ENCODE peak calls at places on chromosomes 12 and 14, in seven cellular contexts. One of them, this sample, is unnamed.

GRCh38 chr12:14275886-14276285 is 89.6 kb upstream of the ATF7IP start:
- DNase-seq in T-helper 1 cell: no peak
- DNase-seq in activated naive CD4-positive, alpha-beta T cell treated with anti-CD3 and anti-CD28 coated beads, Interleukin-2, amount 10 ng/mL, durations not matched to agents 7 days and 5 days: peak; percentile 27
- DNase-seq in PC-3: no peak
- DNase-seq in NCI-H510A: no peak
- DNase-seq in Right ventricle myocardium superior: no peak
- DNase-seq in NCI-H2171 treated with DMSO at 0.1 percent for 48 hours: no peak
- DNase-seq in this sample: no peak

GRCh38 chr12:1197264-1198018 is 206.4 kb downstream of the ERC1 start:
- DNase-seq in PC-3: peak; percentile 49
- DNase-seq in T-helper 1 cell: no peak
- DNase-seq in activated naive CD4-positive, alpha-beta T cell treated with anti-CD3 and anti-CD28 coated beads, Interleukin-2, amount 10 ng/mL, durations not matched to agents 7 days and 5 days: no peak
- DNase-seq in Right ventricle myocardium superior: no peak
- DNase-seq in NCI-H2171 treated with DMSO at 0.1 percent for 48 hours: no peak
- DNase-seq in NCI-H510A: no peak
- DNase-seq in this sample: no peak

GRCh38 chr12:45557020-45557419 is 172.5 kb upstream of the ARID2 start:
- DNase-seq in Right ventricle myocardium superior: no peak
- DNase-seq in NCI-H510A: no peak
- DNase-seq in PC-3: no peak
- DNase-seq in NCI-H2171 treated with DMSO at 0.1 percent for 48 hours: no peak
- DNase-seq in T-helper 1 cell: no peak
- DNase-seq in activated naive CD4-positive, alpha-beta T cell treated with anti-CD3 and anti-CD28 coated beads, Interleukin-2, amount 10 ng/mL, durations not matched to agents 7 days and 5 days: no peak
- DNase-seq in this sample: no peak

GRCh38 chr12:112419269-112420133 is 754 bp downstream of the PTPN11 start:
- DNase-seq in T-helper 1 cell: no peak
- DNase-seq in activated naive CD4-positive, alpha-beta T cell treated with anti-CD3 and anti-CD28 coated beads, Interleukin-2, amount 10 ng/mL, durations not matched to agents 7 days and 5 days: peak; percentile 73
- DNase-seq in Right ventricle myocardium superior: peak; percentile 78
- DNase-seq in NCI-H510A: no peak
- DNase-seq in NCI-H2171 treated with DMSO at 0.1 percent for 48 hours: no peak
- DNase-seq in PC-3: peak; percentile 79
- DNase-seq in this sample: peak; percentile 89

GRCh38 chr14:104116544-104117340 is 21.6 kb upstream of the KIF26A start:
- DNase-seq in activated naive CD4-positive, alpha-beta T cell treated with anti-CD3 and anti-CD28 coated beads, Interleukin-2, amount 10 ng/mL, durations not matched to agents 7 days and 5 days: peak; percentile 26
- DNase-seq in NCI-H510A: no peak
- DNase-seq in NCI-H2171 treated with DMSO at 0.1 percent for 48 hours: no peak
- DNase-seq in PC-3: peak; percentile 83
- DNase-seq in T-helper 1 cell: no peak
- DNase-seq in Right ventricle myocardium superior: peak; percentile 37
- DNase-seq in this sample: no peak

GRCh38 chr14:101956179-101956885 is 8.0 kb upstream of the DYNC1H1 start:
- DNase-seq in NCI-H510A: no peak
- DNase-seq in activated naive CD4-positive, alpha-beta T cell treated with anti-CD3 and anti-CD28 coated beads, Interleukin-2, amount 10 ng/mL, durations not matched to agents 7 days and 5 days: no peak
- DNase-seq in NCI-H2171 treated with DMSO at 0.1 percent for 48 hours: no peak
- DNase-seq in Right ventricle myocardium superior: no peak
- DNase-seq in T-helper 1 cell: no peak
- DNase-seq in PC-3: no peak
- DNase-seq in this sample: no peak

GRCh38 chr12:11793896-11794295 is 144.4 kb downstream of the ETV6 start:
- DNase-seq in NCI-H2171 treated with DMSO at 0.1 percent for 48 hours: no peak
- DNase-seq in T-helper 1 cell: no peak
- DNase-seq in activated naive CD4-positive, alpha-beta T cell treated with anti-CD3 and anti-CD28 coated beads, Interleukin-2, amount 10 ng/mL, durations not matched to agents 7 days and 5 days: no peak
- DNase-seq in NCI-H510A: no peak
- DNase-seq in Right ventricle myocardium superior: no peak
- DNase-seq in PC-3: no peak
- DNase-seq in this sample: no peak

GRCh38 chr14:71918955-71919354 is 13.3 kb upstream of the RGS6 start:
- DNase-seq in Right ventricle myocardium superior: no peak
- DNase-seq in NCI-H2171 treated with DMSO at 0.1 percent for 48 hours: no peak
- DNase-seq in PC-3: no peak
- DNase-seq in NCI-H510A: peak; percentile 64
- DNase-seq in activated naive CD4-positive, alpha-beta T cell treated with anti-CD3 and anti-CD28 coated beads, Interleukin-2, amount 10 ng/mL, durations not matched to agents 7 days and 5 days: no peak
- DNase-seq in T-helper 1 cell: no peak
- DNase-seq in this sample: no peak

GRCh38 chr12:58066296-58066695 is 124.9 kb downstream of the ATP23 start:
- DNase-seq in NCI-H2171 treated with DMSO at 0.1 percent for 48 hours: peak; percentile 35
- DNase-seq in NCI-H510A: no peak
- DNase-seq in activated naive CD4-positive, alpha-beta T cell treated with anti-CD3 and anti-CD28 coated beads, Interleukin-2, amount 10 ng/mL, durations not matched to agents 7 days and 5 days: no peak
- DNase-seq in T-helper 1 cell: no peak
- DNase-seq in Right ventricle myocardium superior: no peak
- DNase-seq in PC-3: peak; percentile 90
- DNase-seq in this sample: no peak

GRCh38 chr12:31588976-31589375 is 2.0 kb downstream of the DENND5B start:
- DNase-seq in activated naive CD4-positive, alpha-beta T cell treated with anti-CD3 and anti-CD28 coated beads, Interleukin-2, amount 10 ng/mL, durations not matched to agents 7 days and 5 days: no peak
- DNase-seq in Right ventricle myocardium superior: no peak
- DNase-seq in PC-3: peak; percentile 8
- DNase-seq in T-helper 1 cell: no peak
- DNase-seq in NCI-H2171 treated with DMSO at 0.1 percent for 48 hours: no peak
- DNase-seq in NCI-H510A: no peak
- DNase-seq in this sample: no peak

GRCh38 chr12:11785722-11786121 is 136.2 kb downstream of the ETV6 start:
- DNase-seq in activated naive CD4-positive, alpha-beta T cell treated with anti-CD3 and anti-CD28 coated beads, Interleukin-2, amount 10 ng/mL, durations not matched to agents 7 days and 5 days: no peak
- DNase-seq in NCI-H510A: no peak
- DNase-seq in T-helper 1 cell: no peak
- DNase-seq in Right ventricle myocardium superior: no peak
- DNase-seq in NCI-H2171 treated with DMSO at 0.1 percent for 48 hours: no peak
- DNase-seq in PC-3: no peak
- DNase-seq in this sample: no peak

GRCh38 chr12:113808095-113808951 is 157.8 kb downstream of the RBM19 start:
- DNase-seq in activated naive CD4-positive, alpha-beta T cell treated with anti-CD3 and anti-CD28 coated beads, Interleukin-2, amount 10 ng/mL, durations not matched to agents 7 days and 5 days: no peak
- DNase-seq in Right ventricle myocardium superior: no peak
- DNase-seq in NCI-H510A: no peak
- DNase-seq in NCI-H2171 treated with DMSO at 0.1 percent for 48 hours: no peak
- DNase-seq in PC-3: no peak
- DNase-seq in T-helper 1 cell: no peak
- DNase-seq in this sample: no peak

GRCh38 chr12:88953029-88953586 is 372.8 kb upstream of the KITLG start:
- DNase-seq in T-helper 1 cell: no peak
- DNase-seq in activated naive CD4-positive, alpha-beta T cell treated with anti-CD3 and anti-CD28 coated beads, Interleukin-2, amount 10 ng/mL, durations not matched to agents 7 days and 5 days: no peak
- DNase-seq in NCI-H510A: no peak
- DNase-seq in PC-3: no peak
- DNase-seq in Right ventricle myocardium superior: no peak
- DNase-seq in NCI-H2171 treated with DMSO at 0.1 percent for 48 hours: no peak
- DNase-seq in this sample: no peak

GRCh38 chr12:110282956-110283817 is 2.1 kb downstream of the ATP2A2 start:
- DNase-seq in activated naive CD4-positive, alpha-beta T cell treated with anti-CD3 and anti-CD28 coated beads, Interleukin-2, amount 10 ng/mL, durations not matched to agents 7 days and 5 days: no peak
- DNase-seq in T-helper 1 cell: no peak
- DNase-seq in PC-3: no peak
- DNase-seq in NCI-H510A: no peak
- DNase-seq in Right ventricle myocardium superior: no peak
- DNase-seq in NCI-H2171 treated with DMSO at 0.1 percent for 48 hours: no peak
- DNase-seq in this sample: no peak

GRCh38 chr12:66397574-66397973 is 95.3 kb downstream of the HELB start:
- DNase-seq in NCI-H2171 treated with DMSO at 0.1 percent for 48 hours: no peak
- DNase-seq in NCI-H510A: no peak
- DNase-seq in activated naive CD4-positive, alpha-beta T cell treated with anti-CD3 and anti-CD28 coated beads, Interleukin-2, amount 10 ng/mL, durations not matched to agents 7 days and 5 days: no peak
- DNase-seq in PC-3: no peak
- DNase-seq in T-helper 1 cell: no peak
- DNase-seq in Right ventricle myocardium superior: no peak
- DNase-seq in this sample: no peak

GRCh38 chr14:105162374-105162979 is 6.1 kb downstream of the JAG2 start:
- DNase-seq in NCI-H2171 treated with DMSO at 0.1 percent for 48 hours: no peak
- DNase-seq in activated naive CD4-positive, alpha-beta T cell treated with anti-CD3 and anti-CD28 coated beads, Interleukin-2, amount 10 ng/mL, durations not matched to agents 7 days and 5 days: peak; percentile 41
- DNase-seq in NCI-H510A: no peak
- DNase-seq in PC-3: peak; percentile 16
- DNase-seq in T-helper 1 cell: no peak
- DNase-seq in Right ventricle myocardium superior: no peak
- DNase-seq in this sample: no peak

GRCh38 chr14:36505892-36506731 is 13.9 kb downstream of the NKX2-1 start:
- DNase-seq in PC-3: no peak
- DNase-seq in NCI-H2171 treated with DMSO at 0.1 percent for 48 hours: no peak
- DNase-seq in NCI-H510A: peak; percentile 34
- DNase-seq in Right ventricle myocardium superior: no peak
- DNase-seq in activated naive CD4-positive, alpha-beta T cell treated with anti-CD3 and anti-CD28 coated beads, Interleukin-2, amount 10 ng/mL, durations not matched to agents 7 days and 5 days: no peak
- DNase-seq in T-helper 1 cell: no peak
- DNase-seq in this sample: no peak

GRCh38 chr12:131390408-131391100 is 320.3 kb upstream of the SFSWAP start:
- DNase-seq in Right ventricle myocardium superior: no peak
- DNase-seq in NCI-H510A: no peak
- DNase-seq in T-helper 1 cell: no peak
- DNase-seq in NCI-H2171 treated with DMSO at 0.1 percent for 48 hours: no peak
- DNase-seq in activated naive CD4-positive, alpha-beta T cell treated with anti-CD3 and anti-CD28 coated beads, Interleukin-2, amount 10 ng/mL, durations not matched to agents 7 days and 5 days: peak; percentile 31
- DNase-seq in PC-3: peak; percentile 62
- DNase-seq in this sample: no peak

GRCh38 chr14:101982621-101983020 is 18.2 kb downstream of the DYNC1H1 start:
- DNase-seq in activated naive CD4-positive, alpha-beta T cell treated with anti-CD3 and anti-CD28 coated beads, Interleukin-2, amount 10 ng/mL, durations not matched to agents 7 days and 5 days: no peak
- DNase-seq in T-helper 1 cell: no peak
- DNase-seq in Right ventricle myocardium superior: no peak
- DNase-seq in NCI-H2171 treated with DMSO at 0.1 percent for 48 hours: no peak
- DNase-seq in NCI-H510A: no peak
- DNase-seq in PC-3: no peak
- DNase-seq in this sample: no peak

GRCh38 chr14:100406505-100407131 is 83.5 kb downstream of the SLC25A47 start:
- DNase-seq in PC-3: peak; percentile 13
- DNase-seq in NCI-H510A: no peak
- DNase-seq in NCI-H2171 treated with DMSO at 0.1 percent for 48 hours: no peak
- DNase-seq in Right ventricle myocardium superior: no peak
- DNase-seq in activated naive CD4-positive, alpha-beta T cell treated with anti-CD3 and anti-CD28 coated beads, Interleukin-2, amount 10 ng/mL, durations not matched to agents 7 days and 5 days: peak; percentile 66
- DNase-seq in T-helper 1 cell: no peak
- DNase-seq in this sample: no peak

GRCh38 chr14:98957211-98958047 is 314.6 kb downstream of the BCL11B start:
- DNase-seq in activated naive CD4-positive, alpha-beta T cell treated with anti-CD3 and anti-CD28 coated beads, Interleukin-2, amount 10 ng/mL, durations not matched to agents 7 days and 5 days: no peak
- DNase-seq in T-helper 1 cell: no peak
- DNase-seq in Right ventricle myocardium superior: peak; percentile 69
- DNase-seq in NCI-H510A: no peak
- DNase-seq in NCI-H2171 treated with DMSO at 0.1 percent for 48 hours: no peak
- DNase-seq in PC-3: no peak
- DNase-seq in this sample: peak; percentile 86

GRCh38 chr14:104265918-104266642 is 127.7 kb downstream of the KIF26A start:
- DNase-seq in activated naive CD4-positive, alpha-beta T cell treated with anti-CD3 and anti-CD28 coated beads, Interleukin-2, amount 10 ng/mL, durations not matched to agents 7 days and 5 days: no peak
- DNase-seq in NCI-H510A: no peak
- DNase-seq in PC-3: no peak
- DNase-seq in T-helper 1 cell: no peak
- DNase-seq in Right ventricle myocardium superior: no peak
- DNase-seq in NCI-H2171 treated with DMSO at 0.1 percent for 48 hours: no peak
- DNase-seq in this sample: peak; percentile 50

GRCh38 chr12:112936927-112937326 is 1.3 kb upstream of the OAS3 start:
- DNase-seq in NCI-H2171 treated with DMSO at 0.1 percent for 48 hours: no peak
- DNase-seq in T-helper 1 cell: no peak
- DNase-seq in PC-3: peak; percentile 42
- DNase-seq in NCI-H510A: peak; percentile 18
- DNase-seq in Right ventricle myocardium superior: no peak
- DNase-seq in activated naive CD4-positive, alpha-beta T cell treated with anti-CD3 and anti-CD28 coated beads, Interleukin-2, amount 10 ng/mL, durations not matched to agents 7 days and 5 days: no peak
- DNase-seq in this sample: no peak

GRCh38 chr12:104971276-104971675 is 13.2 kb upstream of the SLC41A2 start:
- DNase-seq in T-helper 1 cell: no peak
- DNase-seq in PC-3: no peak
- DNase-seq in NCI-H2171 treated with DMSO at 0.1 percent for 48 hours: no peak
- DNase-seq in activated naive CD4-positive, alpha-beta T cell treated with anti-CD3 and anti-CD28 coated beads, Interleukin-2, amount 10 ng/mL, durations not matched to agents 7 days and 5 days: no peak
- DNase-seq in Right ventricle myocardium superior: no peak
- DNase-seq in NCI-H510A: no peak
- DNase-seq in this sample: no peak

GRCh38 chr14:77026166-77026929 is 2.2 kb downstream of the IRF2BPL start:
- DNase-seq in Right ventricle myocardium superior: peak; percentile 62
- DNase-seq in NCI-H2171 treated with DMSO at 0.1 percent for 48 hours: no peak
- DNase-seq in PC-3: peak; percentile 37
- DNase-seq in activated naive CD4-positive, alpha-beta T cell treated with anti-CD3 and anti-CD28 coated beads, Interleukin-2, amount 10 ng/mL, durations not matched to agents 7 days and 5 days: no peak
- DNase-seq in NCI-H510A: no peak
- DNase-seq in T-helper 1 cell: no peak
- DNase-seq in this sample: peak; percentile 81

GRCh38 chr14:65847065-65847847 is 434.7 kb downstream of the FUT8 start:
- DNase-seq in PC-3: no peak
- DNase-seq in Right ventricle myocardium superior: no peak
- DNase-seq in NCI-H2171 treated with DMSO at 0.1 percent for 48 hours: no peak
- DNase-seq in T-helper 1 cell: peak; percentile 27
- DNase-seq in activated naive CD4-positive, alpha-beta T cell treated with anti-CD3 and anti-CD28 coated beads, Interleukin-2, amount 10 ng/mL, durations not matched to agents 7 days and 5 days: peak; percentile 89
- DNase-seq in NCI-H510A: no peak
- DNase-seq in this sample: no peak

GRCh38 chr12:14238224-14238792 is 127.2 kb upstream of the ATF7IP start:
- DNase-seq in T-helper 1 cell: no peak
- DNase-seq in Right ventricle myocardium superior: no peak
- DNase-seq in activated naive CD4-positive, alpha-beta T cell treated with anti-CD3 and anti-CD28 coated beads, Interleukin-2, amount 10 ng/mL, durations not matched to agents 7 days and 5 days: no peak
- DNase-seq in PC-3: peak; percentile 56
- DNase-seq in NCI-H510A: no peak
- DNase-seq in NCI-H2171 treated with DMSO at 0.1 percent for 48 hours: no peak
- DNase-seq in this sample: no peak

GRCh38 chr12:18130855-18131254 is 40.9 kb upstream of the RERGL start:
- DNase-seq in PC-3: no peak
- DNase-seq in activated naive CD4-positive, alpha-beta T cell treated with anti-CD3 and anti-CD28 coated beads, Interleukin-2, amount 10 ng/mL, durations not matched to agents 7 days and 5 days: no peak
- DNase-seq in T-helper 1 cell: no peak
- DNase-seq in Right ventricle myocardium superior: no peak
- DNase-seq in NCI-H510A: no peak
- DNase-seq in NCI-H2171 treated with DMSO at 0.1 percent for 48 hours: no peak
- DNase-seq in this sample: no peak

GRCh38 chr12:131424270-131424669 is 286.6 kb upstream of the SFSWAP start:
- DNase-seq in NCI-H2171 treated with DMSO at 0.1 percent for 48 hours: no peak
- DNase-seq in activated naive CD4-positive, alpha-beta T cell treated with anti-CD3 and anti-CD28 coated beads, Interleukin-2, amount 10 ng/mL, durations not matched to agents 7 days and 5 days: no peak
- DNase-seq in NCI-H510A: no peak
- DNase-seq in T-helper 1 cell: no peak
- DNase-seq in PC-3: no peak
- DNase-seq in Right ventricle myocardium superior: no peak
- DNase-seq in this sample: no peak

GRCh38 chr14:45757655-45758054 is 504.7 kb upstream of the MIS18BP1 start:
- DNase-seq in NCI-H2171 treated with DMSO at 0.1 percent for 48 hours: no peak
- DNase-seq in T-helper 1 cell: no peak
- DNase-seq in PC-3: no peak
- DNase-seq in NCI-H510A: no peak
- DNase-seq in activated naive CD4-positive, alpha-beta T cell treated with anti-CD3 and anti-CD28 coated beads, Interleukin-2, amount 10 ng/mL, durations not matched to agents 7 days and 5 days: no peak
- DNase-seq in Right ventricle myocardium superior: no peak
- DNase-seq in this sample: no peak

GRCh38 chr14:99564903-99565259 is 39.1 kb downstream of the CCDC85C start:
- DNase-seq in T-helper 1 cell: no peak
- DNase-seq in NCI-H2171 treated with DMSO at 0.1 percent for 48 hours: no peak
- DNase-seq in Right ventricle myocardium superior: no peak
- DNase-seq in NCI-H510A: no peak
- DNase-seq in PC-3: no peak
- DNase-seq in activated naive CD4-positive, alpha-beta T cell treated with anti-CD3 and anti-CD28 coated beads, Interleukin-2, amount 10 ng/mL, durations not matched to agents 7 days and 5 days: no peak
- DNase-seq in this sample: no peak

GRCh38 chr12:990649-991349 is at the start of gene ERC1:
- DNase-seq in T-helper 1 cell: peak; percentile 69
- DNase-seq in NCI-H510A: peak; percentile 75
- DNase-seq in NCI-H2171 treated with DMSO at 0.1 percent for 48 hours: peak; percentile 98
- DNase-seq in activated naive CD4-positive, alpha-beta T cell treated with anti-CD3 and anti-CD28 coated beads, Interleukin-2, amount 10 ng/mL, durations not matched to agents 7 days and 5 days: peak; percentile 83
- DNase-seq in Right ventricle myocardium superior: peak; percentile 94
- DNase-seq in PC-3: peak; percentile 73
- DNase-seq in this sample: peak; percentile 94

GRCh38 chr12:67019070-67019469 is 250.1 kb upstream of the CAND1 start:
- DNase-seq in PC-3: no peak
- DNase-seq in NCI-H510A: no peak
- DNase-seq in T-helper 1 cell: no peak
- DNase-seq in activated naive CD4-positive, alpha-beta T cell treated with anti-CD3 and anti-CD28 coated beads, Interleukin-2, amount 10 ng/mL, durations not matched to agents 7 days and 5 days: no peak
- DNase-seq in NCI-H2171 treated with DMSO at 0.1 percent for 48 hours: peak; percentile 34
- DNase-seq in Right ventricle myocardium superior: no peak
- DNase-seq in this sample: no peak

GRCh38 chr12:14993537-14994266 is 20.9 kb downstream of the PDE6H start:
- DNase-seq in T-helper 1 cell: no peak
- DNase-seq in NCI-H510A: no peak
- DNase-seq in PC-3: peak; percentile 25
- DNase-seq in NCI-H2171 treated with DMSO at 0.1 percent for 48 hours: no peak
- DNase-seq in Right ventricle myocardium superior: peak; percentile 37
- DNase-seq in activated naive CD4-positive, alpha-beta T cell treated with anti-CD3 and anti-CD28 coated beads, Interleukin-2, amount 10 ng/mL, durations not matched to agents 7 days and 5 days: no peak
- DNase-seq in this sample: no peak

GRCh38 chr12:130747867-130748740 is 32.0 kb upstream of the RIMBP2 start:
- DNase-seq in T-helper 1 cell: no peak
- DNase-seq in NCI-H2171 treated with DMSO at 0.1 percent for 48 hours: peak; percentile 77
- DNase-seq in activated naive CD4-positive, alpha-beta T cell treated with anti-CD3 and anti-CD28 coated beads, Interleukin-2, amount 10 ng/mL, durations not matched to agents 7 days and 5 days: peak; percentile 79
- DNase-seq in PC-3: peak; percentile 93
- DNase-seq in Right ventricle myocardium superior: peak; percentile 88
- DNase-seq in NCI-H510A: peak; percentile 35
- DNase-seq in this sample: peak; percentile 76

GRCh38 chr12:77594386-77594785 is 236.3 kb upstream of the NAV3 start:
- DNase-seq in PC-3: no peak
- DNase-seq in NCI-H510A: no peak
- DNase-seq in T-helper 1 cell: no peak
- DNase-seq in activated naive CD4-positive, alpha-beta T cell treated with anti-CD3 and anti-CD28 coated beads, Interleukin-2, amount 10 ng/mL, durations not matched to agents 7 days and 5 days: no peak
- DNase-seq in NCI-H2171 treated with DMSO at 0.1 percent for 48 hours: no peak
- DNase-seq in Right ventricle myocardium superior: no peak
- DNase-seq in this sample: no peak

GRCh38 chr14:32913725-32914124 is 25.0 kb upstream of the NPAS3 start:
- DNase-seq in NCI-H2171 treated with DMSO at 0.1 percent for 48 hours: no peak
- DNase-seq in NCI-H510A: no peak
- DNase-seq in PC-3: peak; percentile 89
- DNase-seq in T-helper 1 cell: no peak
- DNase-seq in activated naive CD4-positive, alpha-beta T cell treated with anti-CD3 and anti-CD28 coated beads, Interleukin-2, amount 10 ng/mL, durations not matched to agents 7 days and 5 days: no peak
- DNase-seq in Right ventricle myocardium superior: no peak
- DNase-seq in this sample: no peak

This sample was measured in sigmoid colon.